ENCODE peak calls at places on chromosomes 7 and 10, in six cellular contexts. S is HFFc6; A is uterus; U is spleen; X is CD4-positive, alpha-beta T cell; Q is fibroblast of lung. T is an unnamed sample.

GRCh38 chr10:43218206-43218950 is 48.5 kb downstream of the RASGEF1A start:
- DNase-seq in S (no peak), A (no peak), U (peak), X (no peak), Q (no peak), T (no peak)

GRCh38 chr10:6108072-6108471 is 19.2 kb downstream of the RBM17 start:
- DNase-seq in S (no peak), A (no peak), U (no peak), X (no peak), Q (no peak), T (no peak)

GRCh38 chr7:96649981-96650380 is 59.7 kb downstream of the SEM1 start:
- DNase-seq in S (peak), A (no peak), U (no peak), X (no peak), Q (peak), T (no peak)

GRCh38 chr10:11165591-11166543 is 148.2 kb downstream of the CELF2 start:
- DNase-seq in S (no peak), A (peak), U (peak), X (peak), Q (peak), T (no peak)

GRCh38 chr7:43195256-43195655 is 82.8 kb downstream of the HECW1 start:
- DNase-seq in S (no peak), A (no peak), U (no peak), X (no peak), Q (no peak), T (no peak)

GRCh38 chr10:113326160-113327111 is 226.4 kb upstream of the HABP2 start:
- DNase-seq in S (peak), A (peak), U (no peak), X (no peak), Q (peak), T (no peak)

GRCh38 chr7:73739387-73739767 is 775 bp upstream of the ABHD11 start:
- DNase-seq in S (no peak), A (no peak), U (peak), X (no peak), Q (no peak), T (no peak)

GRCh38 chr10:118818621-118819221 is 64.0 kb upstream of the CACUL1 start:
- DNase-seq in S (no peak), A (no peak), U (no peak), X (no peak), Q (no peak), T (no peak)

GRCh38 chr7:128302110-128302509 is 41.6 kb downstream of the RBM28 start:
- DNase-seq in S (no peak), A (no peak), U (no peak), X (no peak), Q (no peak), T (no peak)

GRCh38 chr10:93097386-93097785 is 23.7 kb downstream of the CYP26A1 start:
- DNase-seq in S (no peak), A (no peak), U (no peak), X (no peak), Q (no peak), T (no peak)

GRCh38 chr7:74043523-74043951 is 15.6 kb downstream of the ELN start:
- DNase-seq in S (peak), A (peak), U (no peak), X (no peak), Q (no peak), T (no peak)

GRCh38 chr10:52319926-52320325 is 5.8 kb downstream of the DKK1 start:
- DNase-seq in S (peak), A (no peak), U (no peak), X (no peak), Q (no peak), T (no peak)
- TF ChIP-seq CTCF in S (no peak), A (no peak), U (no peak), X (no peak), Q (no peak), T (no peak)

DNA sequence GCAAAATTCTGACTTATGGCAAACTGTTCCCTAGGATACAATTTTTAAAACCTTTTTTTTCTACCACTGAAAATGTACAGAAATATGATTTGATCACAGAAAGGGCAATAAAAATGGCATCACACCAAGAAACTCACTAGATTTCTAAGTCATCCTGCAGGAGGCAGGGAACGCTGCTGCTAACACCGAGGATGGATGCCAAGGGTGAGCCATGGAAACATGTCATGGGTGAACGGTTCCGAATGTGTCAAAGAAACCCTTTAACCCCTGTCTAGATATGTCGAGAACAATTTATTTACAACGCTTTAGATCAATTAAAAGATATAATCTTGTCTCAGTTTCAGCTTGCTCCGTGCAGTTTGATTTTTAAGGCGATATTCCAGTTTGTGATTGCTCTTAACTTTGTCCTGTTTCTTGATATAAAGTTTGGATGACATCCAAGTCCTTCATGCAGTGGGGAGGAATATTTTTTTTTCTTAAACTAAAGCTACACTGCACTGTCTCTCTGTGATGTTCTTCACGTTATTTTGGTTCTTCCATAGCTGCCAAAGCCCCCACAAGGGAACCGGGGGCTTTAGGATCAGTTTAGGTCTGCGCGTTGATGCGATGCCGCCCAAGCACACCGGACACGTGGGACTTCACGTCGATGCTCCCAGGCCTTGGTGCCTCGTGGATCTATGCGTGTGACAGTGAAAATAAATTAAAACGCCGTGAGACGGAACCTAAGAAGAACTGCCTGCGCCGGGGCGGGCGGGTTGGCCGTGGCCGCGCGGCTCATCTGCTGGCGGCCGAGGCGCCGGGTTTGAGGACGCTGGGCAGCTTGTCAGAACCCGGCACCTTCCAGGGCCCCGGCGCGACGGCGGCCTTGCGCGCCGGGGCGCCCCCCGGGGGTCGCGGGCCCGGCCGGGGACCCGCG is 220.2 kb downstream of the PHTF2 start:
- DNase-seq in S (peak), A (peak), U (peak), X (no peak), Q (peak), T (no peak)
- TF ChIP-seq CTCF in S (no peak), A (no peak), U (no peak), X (no peak), Q (peak), T (no peak)

GRCh38 chr7:8136331-8136730 is 125.6 kb downstream of the ICA1 start:
- DNase-seq in S (no peak), A (no peak), U (no peak), X (no peak), Q (no peak), T (no peak)

GRCh38 chr7:8146156-8146555 is 115.8 kb downstream of the ICA1 start:
- DNase-seq in S (no peak), A (no peak), U (no peak), X (no peak), Q (no peak), T (no peak)

GRCh38 chr7:8144856-8145255 is 117.1 kb downstream of the ICA1 start:
- DNase-seq in S (no peak), A (no peak), U (no peak), X (no peak), Q (no peak), T (no peak)

GRCh38 chr7:8143151-8143874 is 118.7 kb downstream of the ICA1 start:
- DNase-seq in S (no peak), A (no peak), U (no peak), X (peak), Q (no peak), T (no peak)

GRCh38 chr7:8141070-8141469 is 120.9 kb downstream of the ICA1 start:
- DNase-seq in S (no peak), A (no peak), U (no peak), X (no peak), Q (no peak), T (no peak)
- TF ChIP-seq CTCF in S (no peak), A (no peak), U (no peak), X (no peak), Q (no peak), T (no peak)

DNA sequence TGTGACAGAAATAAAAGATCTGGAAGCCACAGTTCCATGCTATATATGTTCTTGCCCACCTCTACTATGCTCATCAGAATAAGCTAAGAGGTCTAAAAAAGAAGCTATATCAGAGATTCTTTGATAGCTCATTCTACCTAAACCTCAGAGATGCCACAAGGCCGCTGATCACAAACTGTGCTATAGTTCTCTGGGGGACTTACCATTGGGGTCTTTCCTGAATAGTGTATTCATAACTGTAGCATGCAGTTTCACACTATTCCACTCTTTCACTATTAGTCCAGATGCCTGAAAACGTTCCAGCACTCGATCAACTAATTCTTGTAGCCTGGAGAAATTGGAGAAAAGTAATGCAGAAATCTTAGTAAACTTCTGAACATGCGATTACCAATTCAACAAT is 44.5 kb upstream of the SPOCK2 start:
- DNase-seq in S (no peak), A (no peak), U (no peak), X (no peak), Q (no peak), T (no peak)
- TF ChIP-seq CTCF in S (no peak), A (no peak), U (no peak), X (no peak), Q (no peak), T (no peak)

DNA sequence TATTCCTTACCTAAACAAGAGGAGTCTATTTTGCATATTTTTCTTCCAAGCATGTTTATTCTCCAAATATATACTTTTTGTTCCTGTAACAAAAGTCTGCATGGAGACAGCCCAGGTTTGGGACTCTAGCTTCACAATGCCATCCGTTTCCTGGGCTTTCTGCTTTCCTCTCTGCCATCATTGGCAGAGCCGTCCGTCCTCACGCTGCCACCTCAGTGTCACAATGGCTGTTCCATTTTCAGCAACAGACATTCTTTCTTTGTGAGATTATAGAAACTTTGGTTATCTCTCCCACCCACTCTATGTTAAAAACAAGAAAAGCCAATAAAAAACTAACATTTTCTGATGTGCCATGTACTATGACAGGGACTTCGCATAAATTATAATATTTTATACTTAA is 825.2 kb downstream of the REEP3 start:
- DNase-seq in S (no peak), A (no peak), U (no peak), X (no peak), Q (no peak), T (no peak)
- TF ChIP-seq CTCF in S (no peak), A (no peak), U (no peak), X (no peak), Q (no peak), T (no peak)

DNA sequence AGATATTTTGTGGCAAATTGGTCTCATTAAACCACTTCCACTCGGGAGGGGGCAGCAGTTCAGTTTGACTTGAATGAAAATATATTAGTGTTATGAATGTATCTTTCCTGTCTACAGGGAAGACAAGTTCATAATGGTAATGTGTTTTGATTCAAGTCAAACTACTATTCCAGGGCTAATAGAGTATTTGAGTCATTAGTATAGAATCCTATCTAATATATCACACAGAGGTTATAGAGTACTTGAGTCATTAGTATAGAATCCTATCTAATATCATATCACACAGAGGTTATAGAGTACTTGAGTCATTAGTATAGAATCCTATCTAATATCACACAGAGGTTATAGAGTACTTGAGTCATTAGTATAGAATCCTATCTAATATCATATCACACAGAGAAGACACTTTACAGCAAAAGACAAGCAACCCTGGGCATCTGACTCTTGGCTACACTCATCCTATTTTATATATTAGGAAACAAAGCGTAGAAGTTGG is 199.7 kb upstream of the MAGI2 start:
- DNase-seq in S (peak), A (no peak), U (no peak), X (no peak), Q (no peak), T (no peak)
- TF ChIP-seq CTCF in S (peak), A (no peak), U (no peak), X (no peak), Q (no peak), T (no peak)